ENCODE peak calls at places on chromosome 22, in five cellular contexts. K, T, A, G and L are unnamed samples.

GRCh38 chr22:41885116-41885515 is 29.8 kb downstream of the SHISA8 start:
- DNase-seq in A (no peak), K (no peak), G (no peak), T (no peak), L (no peak)

GRCh38 chr22:26734339-26735018 is 77.1 kb downstream of the MIAT start:
- DNase-seq in T (no peak), A (no peak), K (no peak), G (no peak), L (peak)

GRCh38 chr22:47586038-47586437 is 823.6 kb downstream of the TBC1D22A start:
- DNase-seq in A (no peak), T (no peak), K (no peak), G (no peak), L (no peak)

GRCh38 chr22:38203090-38203810 is 1.5 kb downstream of the MAFF start:
- DNase-seq in A (peak), T (no peak), G (no peak), K (peak), L (peak)

GRCh38 chr22:37012262-37012904 is 6.9 kb downstream of the TST start:
- DNase-seq in G (peak), A (no peak), K (no peak), T (no peak), L (no peak)

GRCh38 chr22:40714514-40714966 is 35.3 kb downstream of the MCHR1 start:
- DNase-seq in T (peak), K (peak), G (peak), A (peak), L (peak)

GRCh38 chr22:31089101-31090100 is 8.3 kb downstream of the SMTN start:
- DNase-seq in K (peak), A (peak), T (peak), G (peak), L (peak)

GRCh38 chr22:32044913-32045312 is 1.9 kb downstream of the SLC5A1 start:
- DNase-seq in A (no peak), G (no peak), K (peak), T (peak), L (no peak)

GRCh38 chr22:21726650-21727049 is 8.9 kb downstream of the YPEL1 start:
- DNase-seq in G (no peak), A (peak), T (no peak), K (no peak), L (peak)

GRCh38 chr22:45763236-45763624 is 91.6 kb downstream of the ATXN10 start:
- DNase-seq in K (no peak), A (no peak), G (no peak), T (no peak), L (no peak)

GRCh38 chr22:43946391-43946680 is 8.9 kb upstream of the SAMM50 start:
- DNase-seq in K (no peak), T (no peak), G (no peak), A (peak), L (peak)

GRCh38 chr22:37655252-37655563 is 3.3 kb upstream of the PDXP start:
- DNase-seq in K (no peak), A (no peak), T (no peak), G (no peak), L (no peak)

GRCh38 chr22:37904572-37905533 is 1.2 kb upstream of the MICALL1 start:
- DNase-seq in G (peak), A (no peak), T (peak), K (peak), L (peak)

GRCh38 chr22:46446799-46447198 is 90.6 kb downstream of the CELSR1 start:
- DNase-seq in A (no peak), K (peak), G (peak), T (peak), L (peak)

GRCh38 chr22:28497188-28497587 is 182.5 kb downstream of the TTC28 start:
- DNase-seq in T (no peak), A (no peak), K (no peak), G (peak), L (peak)

GRCh38 chr22:34096770-34097169 is 176.5 kb upstream of the LARGE1 start:
- DNase-seq in T (no peak), G (no peak), K (no peak), A (no peak), L (no peak)

GRCh38 chr22:33917744-33918406 is 2.4 kb downstream of the LARGE1 start:
- DNase-seq in K (peak), G (peak), T (peak), A (peak), L (no peak)

GRCh38 chr22:38300197-38300945 is 16.9 kb downstream of the CSNK1E start:
- DNase-seq in T (no peak), A (no peak), K (no peak), G (no peak), L (no peak)

GRCh38 chr22:46131151-46131587 is 19.2 kb upstream of the PPARA start:
- DNase-seq in G (no peak), A (peak), T (no peak), K (no peak), L (no peak)

GRCh38 chr22:32652609-32653008 is 148.9 kb upstream of the TIMP3 start:
- DNase-seq in T (no peak), A (no peak), G (no peak), K (no peak), L (no peak)

GRCh38 chr22:29503811-29504372 is 23.9 kb downstream of the NEFH start:
- DNase-seq in A (peak), K (peak), G (peak), T (peak), L (peak)

GRCh38 chr22:46061431-46062231 is 84.7 kb upstream of the WNT7B start:
- DNase-seq in A (peak), T (peak), G (no peak), K (no peak), L (no peak)

GRCh38 chr22:46477967-46478635 is 59.3 kb downstream of the CELSR1 start:
- DNase-seq in K (no peak), T (no peak), G (no peak), A (no peak), L (no peak)

GRCh38 chr22:45775569-45776312 is 104.1 kb downstream of the ATXN10 start:
- DNase-seq in T (no peak), K (no peak), G (no peak), A (no peak), L (no peak)

GRCh38 chr22:19955241-19956128 is 13.9 kb upstream of the TXNRD2 start:
- DNase-seq in K (no peak), A (no peak), T (no peak), G (no peak), L (no peak)

GRCh38 chr22:21051836-21052400 is 6.2 kb downstream of the LRRC74B start:
- DNase-seq in T (no peak), K (no peak), A (no peak), G (no peak), L (no peak)

GRCh38 chr22:36493690-36494110 is 12.3 kb upstream of the TXN2 start:
- DNase-seq in A (no peak), K (no peak), G (no peak), T (no peak), L (no peak)

GRCh38 chr22:37157516-37158289 is 8.0 kb upstream of the IL2RB start:
- DNase-seq in K (peak), T (peak), A (no peak), G (no peak), L (no peak)

GRCh38 chr22:46674367-46674781 is 54.2 kb downstream of the GRAMD4 start:
- DNase-seq in T (no peak), A (no peak), K (no peak), G (no peak), L (no peak)

GRCh38 chr22:25853501-25853900 is 111.5 kb downstream of the MYO18B start:
- DNase-seq in K (no peak), T (no peak), A (no peak), G (no peak), L (no peak)

GRCh38 chr22:45876136-45877035 is 100.6 kb downstream of the WNT7B start:
- DNase-seq in T (no peak), G (no peak), A (no peak), K (no peak), L (no peak)

GRCh38 chr22:41369089-41369745 is 12.5 kb upstream of the TEF start:
- DNase-seq in T (no peak), K (no peak), G (no peak), A (no peak), L (no peak)

GRCh38 chr22:49820984-49821383 is 6.7 kb downstream of the BRD1 start:
- DNase-seq in T (peak), A (no peak), G (no peak), K (peak), L (no peak)
- TF ChIP-seq CTCF in T (peak), A (no peak), G (no peak), K (peak), L (no peak)

GRCh38 chr22:24696551-24697001 is 77.9 kb downstream of the PIWIL3 start:
- DNase-seq in K (no peak), T (no peak), G (no peak), A (no peak), L (no peak)

GRCh38 chr22:24697141-24697540 is 77.4 kb downstream of the PIWIL3 start:
- DNase-seq in K (no peak), G (no peak), T (no peak), A (no peak), L (no peak)

GRCh38 chr22:24697671-24698082 is 76.8 kb downstream of the PIWIL3 start:
- DNase-seq in A (no peak), T (no peak), G (peak), K (no peak), L (no peak)

GRCh38 chr22:24694971-24695928 is 79.3 kb downstream of the PIWIL3 start:
- DNase-seq in K (no peak), G (no peak), A (no peak), T (no peak), L (no peak)

GRCh38 chr22:24695958-24696511 is 78.5 kb downstream of the PIWIL3 start:
- DNase-seq in G (peak), A (peak), T (no peak), K (no peak), L (peak)
- H3K4me3 ChIP-seq in G (no peak), A (no peak), T (no peak), K (no peak), L (no peak)

GRCh38 chr22:35115515-35115914 is 49.6 kb downstream of the ISX start:
- DNase-seq in K (no peak), G (no peak), T (no peak), A (no peak), L (no peak)

GRCh38 chr22:35116269-35116668 is 50.3 kb downstream of the ISX start:
- DNase-seq in K (no peak), T (no peak), A (no peak), G (no peak), L (no peak)

GRCh38 chr22:35114296-35114980 is 48.5 kb downstream of the ISX start:
- DNase-seq in A (no peak), K (no peak), T (no peak), G (no peak), L (no peak)

GRCh38 chr22:35119494-35119893 is 53.5 kb downstream of the ISX start:
- DNase-seq in A (no peak), G (no peak), K (no peak), T (no peak), L (no peak)

DNA sequence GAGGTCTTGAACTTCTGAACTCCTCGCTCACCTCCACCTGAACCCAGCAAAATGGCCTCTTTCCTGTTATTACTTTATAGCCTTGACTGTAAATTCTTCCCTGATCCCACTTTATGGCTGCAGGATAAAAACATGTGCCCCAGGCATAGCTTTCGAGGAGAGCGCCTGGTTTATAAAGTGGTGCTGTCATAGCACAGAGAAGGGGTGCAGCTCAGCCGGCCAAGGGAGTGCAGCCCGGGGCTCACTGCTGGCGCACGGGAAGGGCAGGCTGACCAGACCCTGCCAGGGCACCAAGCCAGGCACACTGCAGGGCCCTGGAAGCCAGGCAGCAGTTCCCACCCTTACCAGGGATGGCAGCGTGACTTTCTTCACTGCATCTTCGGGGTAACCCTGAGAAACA is 50.9 kb downstream of the ISX start:
- DNase-seq in K (no peak), T (no peak), A (no peak), G (no peak), L (no peak)
- TF ChIP-seq CTCF in K (no peak), T (no peak), A (peak), G (no peak), L (no peak)

DNA sequence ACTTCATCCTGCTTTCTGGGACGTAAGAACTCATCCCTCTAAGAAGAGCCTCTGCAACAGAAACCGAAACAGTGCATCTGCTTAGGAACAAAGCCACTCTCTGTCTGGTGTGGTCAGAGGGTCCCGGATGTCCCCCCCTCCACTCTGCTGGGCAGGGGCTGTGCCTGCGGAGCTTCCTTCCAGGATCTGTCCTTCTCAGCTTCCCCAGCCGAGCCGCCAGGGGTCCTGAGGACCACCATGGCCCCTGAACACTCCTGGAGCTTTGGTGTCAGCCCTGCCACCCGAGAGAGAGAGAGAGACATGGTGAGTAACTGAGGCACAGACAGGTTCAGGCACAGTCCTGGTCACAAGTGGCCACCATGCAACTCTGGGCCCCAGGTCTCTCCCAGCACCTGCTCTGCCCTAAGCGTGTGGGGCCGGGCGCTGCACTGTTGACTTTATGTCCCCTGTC is 24.4 kb upstream of the MGAT3 start:
- DNase-seq in T (no peak), A (no peak), G (no peak), K (no peak), L (no peak)
- H3K4me3 ChIP-seq in T (no peak), A (no peak), G (no peak), K (no peak), L (no peak)

GRCh38 chr22:22866381-22867111 is 21.1 kb upstream of the IGLL5 start:
- DNase-seq in G (no peak), T (peak), K (peak), A (no peak), L (no peak)

GRCh38 chr22:22867996-22868715 is 19.5 kb upstream of the IGLL5 start:
- DNase-seq in T (no peak), A (no peak), K (no peak), G (no peak), L (no peak)

GRCh38 chr22:22871536-22872278 is 15.9 kb upstream of the IGLL5 start:
- DNase-seq in A (no peak), G (no peak), K (no peak), T (no peak), L (no peak)

GRCh38 chr22:22872722-22873708 is 14.6 kb upstream of the IGLL5 start:
- DNase-seq in K (no peak), T (no peak), G (no peak), A (no peak), L (no peak)

GRCh38 chr22:22870577-22871398 is 16.8 kb upstream of the IGLL5 start:
- DNase-seq in K (no peak), A (peak), G (no peak), T (no peak), L (no peak)
- TF ChIP-seq CTCF in K (no peak), A (peak), G (no peak), T (peak), L (peak)

DNA sequence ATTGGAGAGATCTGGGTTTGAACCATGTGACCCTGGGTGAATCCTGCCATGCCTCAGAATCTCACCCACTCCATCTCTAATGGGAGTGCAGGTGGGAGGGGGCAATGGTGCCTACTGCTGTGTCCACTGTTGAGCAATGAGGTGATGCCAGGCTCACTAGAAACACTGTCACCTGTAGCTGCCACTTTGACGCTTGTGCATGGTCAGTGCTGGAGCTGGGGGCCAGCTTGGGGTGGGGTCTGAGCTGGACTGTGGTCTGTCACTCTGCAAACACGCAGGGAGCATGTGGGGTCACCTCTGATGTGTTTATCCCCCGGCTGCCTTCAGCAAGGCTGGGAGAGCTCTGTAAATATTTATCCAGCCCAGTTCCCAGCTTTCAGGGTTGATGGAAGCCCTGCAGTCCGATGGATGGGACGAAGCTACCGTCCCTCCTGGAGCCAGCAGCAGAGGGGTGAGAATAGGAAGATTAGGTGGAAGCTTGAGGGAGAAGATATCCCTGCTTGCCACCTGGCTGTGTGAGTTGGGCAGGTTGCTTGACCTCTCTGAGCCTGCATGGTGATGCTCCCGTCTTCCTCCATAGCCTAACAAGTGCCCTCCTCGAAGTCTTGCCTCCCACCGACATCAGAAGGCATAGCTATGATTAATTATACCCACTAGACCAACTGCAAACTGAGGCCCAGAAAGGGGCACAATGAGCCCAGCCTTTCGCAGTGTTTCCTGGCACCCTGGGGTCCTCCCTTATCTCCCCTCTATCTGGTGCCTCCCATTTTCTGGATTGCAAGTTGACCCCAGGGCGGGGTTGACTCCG is 1.7 kb downstream of the MMP11 start:
- DNase-seq in T (no peak), K (no peak), A (no peak), G (no peak), L (no peak)
- H3K4me3 ChIP-seq in T (no peak), K (no peak), A (no peak), G (no peak), L (no peak)